ENCODE peak calls at places on chromosomes 5 and 9, in nine cellular contexts. R is cortex of kidney; H is GM03348; M is adipocyte; S is HTR-8/SVneo; X is GM12865; I is H4; B is EL; N is NK-92 treated with Interleukin-12 subunit alpha and Interleukin-12 subunit beta, amount 100 ng/mL, for 24 hours. D is an unnamed sample.

GRCh38 chr5:139725073-139725830 is 70.4 kb upstream of the PSD2 start:
- DNase-seq in R (no peak), H (peak), M (peak), S (peak), X (no peak), I (peak), B (peak), N (no peak), D (no peak)

GRCh38 chr9:115146581-115147021 is 28.6 kb upstream of the TNC start:
- DNase-seq in R (no peak), H (peak), M (peak), S (peak), X (no peak), I (peak), B (peak), N (no peak), D (no peak)

GRCh38 chr5:155080721-155081120 is 67.2 kb downstream of the KIF4B start:
- DNase-seq in R (no peak), H (no peak), M (peak), S (no peak), X (no peak), I (no peak), B (no peak), N (no peak), D (no peak)

GRCh38 chr9:101605547-101605946 is 10.8 kb upstream of the PPP3R2 start:
- DNase-seq in R (no peak), H (no peak), M (no peak), S (no peak), X (no peak), I (no peak), B (no peak), N (no peak), D (no peak)

GRCh38 chr5:1201327-1202025 is at the start of gene SLC6A19:
- DNase-seq in R (no peak), H (no peak), M (no peak), S (no peak), X (no peak), I (no peak), B (no peak), N (no peak), D (no peak)

GRCh38 chr5:74641014-74641777 is 668 bp upstream of the ENC1 start:
- DNase-seq in R (no peak), H (peak), M (peak), S (peak), X (peak), I (peak), B (peak), N (no peak), D (peak)

GRCh38 chr5:40046792-40047191 is 622.0 kb upstream of the DAB2 start:
- DNase-seq in R (no peak), H (peak), M (peak), S (no peak), X (no peak), I (peak), B (peak), N (no peak), D (no peak)

GRCh38 chr5:54676466-54676865 is 158.9 kb downstream of the SNX18 start:
- DNase-seq in R (no peak), H (no peak), M (no peak), S (no peak), X (no peak), I (no peak), B (no peak), N (no peak), D (no peak)

GRCh38 chr5:14413331-14413750 is 168.3 kb upstream of the OTULINL start:
- DNase-seq in R (no peak), H (no peak), M (peak), S (no peak), X (no peak), I (no peak), B (peak), N (no peak), D (no peak)

GRCh38 chr9:137550241-137550621 is at the start of gene PNPLA7:
- DNase-seq in R (no peak), H (peak), M (peak), S (peak), X (peak), I (peak), B (peak), N (no peak), D (peak)

GRCh38 chr9:92614763-92615441 is 55.0 kb downstream of the IPPK start:
- DNase-seq in R (no peak), H (peak), M (no peak), S (no peak), X (no peak), I (no peak), B (no peak), N (no peak), D (no peak)

GRCh38 chr9:126617003-126617739 is 3.4 kb downstream of the LMX1B start:
- DNase-seq in R (no peak), H (no peak), M (no peak), S (no peak), X (no peak), I (no peak), B (no peak), N (no peak), D (no peak)

GRCh38 chr9:124879226-124879625 is 17.3 kb downstream of the ARPC5L start:
- DNase-seq in R (no peak), H (no peak), M (no peak), S (no peak), X (no peak), I (no peak), B (no peak), N (no peak), D (no peak)

GRCh38 chr5:140131967-140132409 is 6.3 kb downstream of the IGIP start:
- DNase-seq in R (no peak), H (peak), M (peak), S (peak), X (peak), I (peak), B (peak), N (no peak), D (no peak)

GRCh38 chr9:111036068-111036789 is 2.0 kb downstream of the LPAR1 start:
- DNase-seq in R (no peak), H (peak), M (peak), S (no peak), X (peak), I (peak), B (peak), N (no peak), D (peak)

GRCh38 chr5:74954919-74955318 is 88.7 kb upstream of the FAM169A start:
- DNase-seq in R (no peak), H (peak), M (peak), S (no peak), X (no peak), I (no peak), B (peak), N (no peak), D (no peak)

GRCh38 chr5:162052671-162053070 is 14.9 kb upstream of the GABRG2 start:
- DNase-seq in R (no peak), H (no peak), M (no peak), S (no peak), X (no peak), I (no peak), B (no peak), N (no peak), D (no peak)

GRCh38 chr5:1799110-1799601 is 481 bp downstream of the MRPL36 start:
- DNase-seq in R (no peak), H (peak), M (peak), S (peak), X (peak), I (no peak), B (peak), N (no peak), D (no peak)

GRCh38 chr9:132672413-132672690 is 2.1 kb downstream of the GTF3C4 start:
- DNase-seq in R (no peak), H (no peak), M (peak), S (no peak), X (no peak), I (no peak), B (peak), N (no peak), D (no peak)

GRCh38 chr5:115898656-115899055 is 56.9 kb downstream of the AP3S1 start:
- DNase-seq in R (no peak), H (no peak), M (no peak), S (no peak), X (no peak), I (peak), B (peak), N (no peak), D (no peak)

GRCh38 chr9:18260527-18260926 is 213.4 kb upstream of the ADAMTSL1 start:
- DNase-seq in R (no peak), H (peak), M (no peak), S (peak), X (no peak), I (peak), B (no peak), N (no peak), D (no peak)

D was measured in NCI-H1436.